ENCODE peak calls at places on chromosomes 16 and 17, in ten cellular contexts. V, P, Z, E, O, G, U, Q, Y and B are unnamed samples.

GRCh38 chr17:79790805-79791353 is 6.0 kb downstream of the CBX8 start:
- DNase-seq in V (no peak), P (no peak), Z (no peak), E (no peak), O (no peak), G (no peak), U (no peak), Q (no peak), Y (no peak), B (no peak)

GRCh38 chr17:50830298-50830697 is 5.1 kb upstream of the WFIKKN2 start:
- DNase-seq in V (peak), P (no peak), Z (no peak), E (no peak), O (no peak), G (no peak), U (no peak), Q (no peak), Y (no peak), B (no peak)

GRCh38 chr16:56320081-56320480 is 105.3 kb downstream of the AMFR start:
- DNase-seq in V (no peak), P (no peak), Z (no peak), E (no peak), O (no peak), G (no peak), U (no peak), Q (no peak), Y (no peak), B (no peak)

GRCh38 chr17:63029520-63029919 is 63.5 kb downstream of the TANC2 start:
- DNase-seq in V (no peak), P (no peak), Z (no peak), E (no peak), O (no peak), G (peak), U (no peak), Q (no peak), Y (no peak), B (no peak)

GRCh38 chr17:45640141-45640850 is 143.8 kb upstream of the CRHR1 start:
- DNase-seq in V (peak), P (peak), Z (peak), E (peak), O (no peak), G (peak), U (peak), Q (peak), Y (no peak), B (peak)

GRCh38 chr16:9703731-9704130 is 478.5 kb downstream of the GRIN2A start:
- DNase-seq in V (no peak), P (no peak), Z (no peak), E (no peak), O (no peak), G (no peak), U (no peak), Q (no peak), Y (no peak), B (no peak)

GRCh38 chr17:18259621-18260331 is 686 bp upstream of the MIEF2 start:
- DNase-seq in V (no peak), P (no peak), Z (no peak), E (no peak), O (no peak), G (no peak), U (no peak), Q (no peak), Y (no peak), B (no peak)

GRCh38 chr17:17766351-17767095 is 70.3 kb downstream of the SREBF1 start:
- DNase-seq in V (no peak), P (no peak), Z (no peak), E (peak), O (no peak), G (no peak), U (no peak), Q (no peak), Y (no peak), B (no peak)

GRCh38 chr17:53090770-53091169 is 732.0 kb upstream of the KIF2B start:
- DNase-seq in V (no peak), P (no peak), Z (no peak), E (no peak), O (no peak), G (no peak), U (no peak), Q (no peak), Y (no peak), B (no peak)